ENCODE peak calls at places on chromosomes 4 and X, in ten cellular contexts. A is CD8-positive, alpha-beta memory T cell; J is lower leg skin; O is activated CD8-positive, alpha-beta memory T cell treated with anti-CD3 and anti-CD28 coated beads, Interleukin-2, amount 10 ng/mL, durations not matched to agents 7 days and 5 days; V is mammary epithelial cell; E is NCI-H2029; B is NCI-H774; U is NCI-H510A treated with DMSO at 0.1 percent for 48 hours; F is Kasumi-1; T is ELR. K is an unnamed sample.

GRCh38 chrX:110180928-110181310 is 137.0 kb downstream of the AMMECR1 start:
- DNase-seq in A (no peak), J (no peak), O (no peak), V (peak), E (no peak), B (no peak), U (no peak), F (no peak), T (peak), K (no peak)

GRCh38 chrX:11080721-11081120 is 30.4 kb upstream of the HCCS start:
- DNase-seq in A (no peak), J (no peak), O (no peak), V (no peak), E (no peak), B (no peak), U (no peak), F (no peak), T (no peak), K (no peak)

GRCh38 chrX:125492439-125492838 is 172.8 kb downstream of the TEX13C start:
- DNase-seq in A (no peak), J (no peak), O (no peak), V (no peak), E (no peak), B (no peak), U (no peak), F (no peak), T (no peak), K (no peak)

GRCh38 chr4:136036744-136037143 is 1495.5 kb downstream of the PCDH18 start:
- DNase-seq in A (no peak), J (no peak), O (no peak), V (peak), E (no peak), B (no peak), U (no peak), F (peak), T (peak), K (no peak)

GRCh38 chr4:33340168-33340567 is 2620.0 kb downstream of the PCDH7 start:
- DNase-seq in A (no peak), J (no peak), O (no peak), V (no peak), E (no peak), B (no peak), U (no peak), F (no peak), T (no peak), K (no peak)

GRCh38 chr4:125389713-125390112 is 75.0 kb downstream of the FAT4 start:
- DNase-seq in A (no peak), J (no peak), O (no peak), V (peak), E (no peak), B (no peak), U (no peak), F (no peak), T (peak), K (no peak)

GRCh38 chrX:118530537-118530936 is 34.9 kb downstream of the DOCK11 start:
- DNase-seq in A (no peak), J (no peak), O (no peak), V (no peak), E (no peak), B (no peak), U (no peak), F (peak), T (peak), K (no peak)

GRCh38 chrX:54808109-54808604 is 612 bp downstream of the MAGED2 start:
- DNase-seq in A (peak), J (peak), O (peak), V (no peak), E (peak), B (peak), U (peak), F (peak), T (peak), K (peak)

GRCh38 chr4:54073481-54073880 is 9.1 kb upstream of the CHIC2 start:
- DNase-seq in A (no peak), J (no peak), O (no peak), V (peak), E (no peak), B (no peak), U (no peak), F (no peak), T (peak), K (no peak)

GRCh38 chrX:74061879-74062278 is 242.1 kb upstream of the ZCCHC13 start:
- DNase-seq in A (no peak), J (no peak), O (no peak), V (peak), E (no peak), B (no peak), U (no peak), F (no peak), T (no peak), K (no peak)

GRCh38 chr4:26459054-26459755 is 31.1 kb downstream of the CCKAR start:
- DNase-seq in A (peak), J (no peak), O (peak), V (peak), E (peak), B (peak), U (peak), F (peak), T (peak), K (no peak)

GRCh38 chr4:159229164-159229563 is 126.3 kb downstream of the RAPGEF2 start:
- DNase-seq in A (no peak), J (no peak), O (no peak), V (peak), E (no peak), B (no peak), U (no peak), F (no peak), T (peak), K (no peak)

GRCh38 chr4:25448379-25449109 is 71.5 kb downstream of the ANAPC4 start:
- DNase-seq in A (no peak), J (no peak), O (no peak), V (peak), E (no peak), B (no peak), U (no peak), F (no peak), T (peak), K (no peak)

GRCh38 chr4:7146059-7146763 is 46.1 kb upstream of the SORCS2 start:
- DNase-seq in A (no peak), J (no peak), O (no peak), V (no peak), E (no peak), B (no peak), U (no peak), F (no peak), T (no peak), K (no peak)

GRCh38 chr4:148445071-148445902 is 3.1 kb upstream of the NR3C2 start:
- DNase-seq in A (peak), J (peak), O (peak), V (no peak), E (peak), B (peak), U (peak), F (peak), T (peak), K (peak)

GRCh38 chr4:174467107-174467506 is 55.2 kb downstream of the HPGD start:
- DNase-seq in A (no peak), J (no peak), O (no peak), V (peak), E (no peak), B (no peak), U (no peak), F (no peak), T (peak), K (no peak)

GRCh38 chrX:45710081-45710801 is 509.6 kb upstream of the DIPK2B start:
- DNase-seq in A (no peak), J (no peak), O (peak), V (peak), E (no peak), B (no peak), U (no peak), F (peak), T (peak), K (no peak)